ENCODE peak calls at places on chromosomes 5 and 9, in six cellular contexts. P is GOT3, A is progenitor cell of endocrine pancreas, Y is natural killer cell, E is GM20000, F is pancreas. L is an unnamed sample.

GRCh38 chr5:132751971-132752580 is 4.8 kb downstream of the CCNI2 start:
- DNase-seq in P (no peak), A (no peak), Y (no peak), E (no peak), F (no peak), L (no peak)

GRCh38 chr5:116733995-116734716 is 159.5 kb upstream of the SEMA6A start:
- DNase-seq in P (no peak), A (no peak), Y (no peak), E (no peak), F (no peak), L (no peak)

GRCh38 chr5:19855031-19855430 is 133.0 kb downstream of the CDH18 start:
- DNase-seq in P (no peak), A (no peak), Y (no peak), E (no peak), F (no peak), L (no peak)

GRCh38 chr5:5061836-5062235 is 78.3 kb upstream of the ADAMTS16 start:
- DNase-seq in P (no peak), A (no peak), Y (no peak), E (no peak), F (no peak), L (no peak)

GRCh38 chr5:322942-323879 is 1.7 kb downstream of the AHRR start:
- DNase-seq in P (no peak), A (no peak), Y (no peak), E (peak), F (no peak), L (no peak)

GRCh38 chr9:123772374-123772773 is 157.6 kb downstream of the DENND1A start:
- DNase-seq in P (no peak), A (no peak), Y (no peak), E (no peak), F (no peak), L (no peak)

GRCh38 chr9:20292002-20292401 is 330.3 kb downstream of the MLLT3 start:
- DNase-seq in P (no peak), A (no peak), Y (no peak), E (no peak), F (no peak), L (no peak)

GRCh38 chr5:132510076-132510475 is 19.5 kb upstream of the IRF1 start:
- DNase-seq in P (no peak), A (no peak), Y (no peak), E (no peak), F (no peak), L (no peak)

GRCh38 chr9:87714819-87715218 is 11.1 kb upstream of the CTSL start:
- DNase-seq in P (no peak), A (no peak), Y (no peak), E (no peak), F (peak), L (no peak)

GRCh38 chr5:155960177-155960576 is 366.8 kb upstream of the SGCD start:
- DNase-seq in P (no peak), A (no peak), Y (no peak), E (no peak), F (no peak), L (no peak)

GRCh38 chr5:57889558-57889957 is 406.9 kb upstream of the ACTBL2 start:
- DNase-seq in P (no peak), A (no peak), Y (no peak), E (no peak), F (no peak), L (no peak)

GRCh38 chr9:16352791-16353401 is 517.6 kb downstream of the BNC2 start:
- DNase-seq in P (no peak), A (no peak), Y (no peak), E (no peak), F (no peak), L (no peak)

GRCh38 chr5:130136300-130136699 is 232.0 kb downstream of the CHSY3 start:
- DNase-seq in P (no peak), A (no peak), Y (no peak), E (no peak), F (no peak), L (no peak)

GRCh38 chr5:103224118-103224893 is 34.3 kb upstream of the MACIR start:
- DNase-seq in P (no peak), A (no peak), Y (no peak), E (peak), F (peak), L (peak)

GRCh38 chr5:38367410-38367809 is 109.1 kb downstream of the EGFLAM start:
- DNase-seq in P (no peak), A (no peak), Y (no peak), E (no peak), F (no peak), L (no peak)

GRCh38 chr5:60026174-60026573 is 132.6 kb upstream of the PDE4D start:
- DNase-seq in P (no peak), A (no peak), Y (no peak), E (no peak), F (no peak), L (no peak)

GRCh38 chr9:95462419-95463121 is 54.2 kb downstream of the PTCH1 start:
- DNase-seq in P (no peak), A (peak), Y (peak), E (peak), F (peak), L (peak)

GRCh38 chr5:4275232-4275631 is 679.6 kb downstream of the IRX1 start:
- DNase-seq in P (no peak), A (no peak), Y (no peak), E (no peak), F (no peak), L (no peak)

GRCh38 chr9:104177003-104177611 is 83.0 kb downstream of the SMC2 start:
- DNase-seq in P (no peak), A (no peak), Y (no peak), E (no peak), F (peak), L (no peak)

GRCh38 chr5:172858511-172858989 is 24.5 kb downstream of the ERGIC1 start:
- DNase-seq in P (no peak), A (no peak), Y (no peak), E (no peak), F (no peak), L (no peak)

GRCh38 chr5:125412561-125413535 is 666.4 kb upstream of the ZNF608 start:
- DNase-seq in P (peak), A (peak), Y (no peak), E (peak), F (peak), L (no peak)

GRCh38 chr9:75235632-75236031 is 147.3 kb downstream of the OSTF1 start:
- DNase-seq in P (no peak), A (no peak), Y (no peak), E (no peak), F (no peak), L (no peak)

GRCh38 chr5:150560401-150561191 is 52.7 kb downstream of the NDST1 start:
- DNase-seq in P (peak), A (peak), Y (peak), E (peak), F (peak), L (peak)

GRCh38 chr9:20382460-20383071 is 239.7 kb downstream of the MLLT3 start:
- DNase-seq in P (no peak), A (no peak), Y (no peak), E (no peak), F (no peak), L (no peak)

GRCh38 chr5:53249529-53249928 is 140.0 kb upstream of the MOCS2 start:
- DNase-seq in P (no peak), A (no peak), Y (no peak), E (no peak), F (no peak), L (no peak)

GRCh38 chr5:29015523-29015922 is 1977.1 kb upstream of the CDH9 start:
- DNase-seq in P (no peak), A (no peak), Y (no peak), E (no peak), F (no peak), L (no peak)

GRCh38 chr9:27350382-27350781 is 53.4 kb upstream of the EQTN start:
- DNase-seq in P (no peak), A (no peak), Y (no peak), E (no peak), F (no peak), L (no peak)

GRCh38 chr5:891117-891836 is 1.3 kb downstream of the BRD9 start:
- DNase-seq in P (no peak), A (no peak), Y (no peak), E (no peak), F (no peak), L (no peak)

L was measured in GM12878.